ENCODE peak calls at places on chromosomes 4 and X, in eight cellular contexts. I is iPS DF 6.9, A is HL-60, B is IMR-90, C is pancreas, D is HepG2, G is hepatocyte, M is GM23338. U is an unnamed sample.

GRCh38 chrX:105567046-105567445 is 255.3 kb upstream of the NRK start:
- DNase-seq in I (no peak), A (no peak), B (no peak), C (no peak), D (no peak), G (no peak), M (no peak), U (no peak)

GRCh38 chr4:54185871-54186270 is 43.2 kb upstream of the PDGFRA start:
- DNase-seq in I (no peak), A (no peak), B (no peak), C (no peak), D (no peak), G (no peak), M (no peak), U (no peak)

GRCh38 chr4:55407119-55407518 is 11.4 kb downstream of the TMEM165 start:
- DNase-seq in I (no peak), A (no peak), B (no peak), C (no peak), D (no peak), G (no peak), M (no peak), U (no peak)

GRCh38 chrX:95057341-95057740 is 1383.3 kb downstream of the FAM133A start:
- DNase-seq in I (no peak), A (no peak), B (peak; percentile 4), C (no peak), D (no peak), G (no peak), M (no peak), U (no peak)

GRCh38 chr4:169510617-169511016 is 101.8 kb downstream of the NEK1 start:
- DNase-seq in I (no peak), A (no peak), B (no peak), C (no peak), D (no peak), G (no peak), M (no peak), U (no peak)

GRCh38 chr4:107243141-107243779 is 207.1 kb upstream of the DKK2 start:
- DNase-seq in I (no peak), A (no peak), B (no peak), C (no peak), D (no peak), G (no peak), M (no peak), U (no peak)

GRCh38 chrX:119190251-119190651 is 45.8 kb upstream of the PGRMC1 start:
- DNase-seq in I (no peak), A (no peak), B (no peak), C (no peak), D (no peak), G (no peak), M (no peak), U (no peak)

GRCh38 chr4:115418997-115419396 is 305.6 kb upstream of the NDST4 start:
- DNase-seq in I (no peak), A (no peak), B (no peak), C (no peak), D (no peak), G (no peak), M (peak; percentile 32), U (no peak)

GRCh38 chr4:26410385-26411293 is 79.6 kb downstream of the CCKAR start:
- DNase-seq in I (no peak), A (peak; percentile 17), B (peak; percentile 63), C (no peak), D (peak; percentile 44), G (peak; percentile 56), M (peak; percentile 65), U (no peak)

GRCh38 chr4:152156448-152156847 is 379.4 kb downstream of the FBXW7 start:
- DNase-seq in I (no peak), A (no peak), B (no peak), C (no peak), D (peak; percentile 33), G (peak; percentile 19), M (no peak), U (peak; percentile 40)

GRCh38 chrX:101348452-101349222 is at the start of gene TIMM8A:
- DNase-seq in I (peak; percentile 39), A (peak; percentile 62), B (peak; percentile 60), C (peak; percentile 71), D (peak; percentile 65), G (peak; percentile 85), M (peak; percentile 78), U (peak; percentile 68)

GRCh38 chr4:27791640-27792039 is 931.0 kb downstream of the STIM2 start:
- DNase-seq in I (no peak), A (no peak), B (peak; percentile 22), C (no peak), D (no peak), G (no peak), M (no peak), U (no peak)

GRCh38 chr4:92334716-92335350 is 31.1 kb downstream of the GRID2 start:
- DNase-seq in I (no peak), A (no peak), B (no peak), C (peak; percentile 29), D (no peak), G (peak; percentile 25), M (no peak), U (no peak)

GRCh38 chr4:38189445-38189844 is 229.2 kb downstream of the PTTG2 start:
- DNase-seq in I (no peak), A (no peak), B (peak; percentile 95), C (no peak), D (peak; percentile 65), G (no peak), M (no peak), U (no peak)

GRCh38 chr4:8819421-8820177 is 52.0 kb downstream of the HMX1 start:
- DNase-seq in I (no peak), A (no peak), B (no peak), C (no peak), D (no peak), G (no peak), M (peak; percentile 28), U (no peak)

GRCh38 chrX:77953300-77953699 is 16.1 kb downstream of the PGAM4 start:
- DNase-seq in I (no peak), A (no peak), B (peak; percentile 3), C (no peak), D (no peak), G (no peak), M (no peak), U (no peak)

GRCh38 chrX:77945910-77946309 is 23.5 kb downstream of the PGAM4 start:
- DNase-seq in I (no peak), A (no peak), B (no peak), C (no peak), D (no peak), G (no peak), M (no peak), U (no peak)

GRCh38 chrX:77953708-77954107 is 15.7 kb downstream of the PGAM4 start:
- DNase-seq in I (no peak), A (no peak), B (peak; percentile 58), C (no peak), D (no peak), G (no peak), M (no peak), U (no peak)

GRCh38 chrX:77946571-77946970 is 22.9 kb downstream of the PGAM4 start:
- DNase-seq in I (no peak), A (no peak), B (no peak), C (no peak), D (no peak), G (no peak), M (no peak), U (no peak)

GRCh38 chrX:77949840-77950239 is 19.6 kb downstream of the PGAM4 start:
- DNase-seq in I (no peak), A (no peak), B (no peak), C (peak; percentile 2), D (no peak), G (no peak), M (no peak), U (no peak)
- H3K27ac ChIP-seq in I (no peak overlapping the region), A (no peak overlapping the region), B (no peak overlapping the region), C (no peak overlapping the region), D (no peak overlapping the region), G (no peak overlapping the region), M (no peak overlapping the region), U (no peak overlapping the region)

GRCh38 chr4:4871267-4872147 is 12.0 kb downstream of the MSX1 start:
- DNase-seq in I (no peak), A (no peak), B (no peak), C (no peak), D (no peak), G (no peak), M (peak; percentile 57), U (no peak)

GRCh38 chr4:4872148-4872903 is 12.9 kb downstream of the MSX1 start:
- DNase-seq in I (no peak), A (no peak), B (no peak), C (no peak), D (no peak), G (peak; percentile 42), M (peak; percentile 88), U (no peak)

GRCh38 chr4:4869731-4870483 is 10.4 kb downstream of the MSX1 start:
- DNase-seq in I (no peak), A (no peak), B (no peak), C (no peak), D (no peak), G (no peak), M (peak; percentile 85), U (no peak)

GRCh38 chr4:4869380-4869723 is 9.9 kb downstream of the MSX1 start:
- DNase-seq in I (no peak), A (no peak), B (no peak), C (no peak), D (no peak), G (no peak), M (peak; percentile 34), U (peak; percentile 15)

GRCh38 chr4:4870493-4871266 is 11.2 kb downstream of the MSX1 start:
- DNase-seq in I (no peak), A (no peak), B (no peak), C (no peak), D (no peak), G (no peak), M (no peak), U (no peak)
- H3K27me3 ChIP-seq in I (peaks cover 99% of the 10 kb centered on the region), A (peaks cover 79% of the 10 kb centered on the region), B (peaks cover 98% of the 10 kb centered on the region), C (no peaks in the 10 kb centered on the region), D (peaks cover 56% of the 10 kb centered on the region), G (peaks cover 99% of the 10 kb centered on the region), M (peaks cover 100% of the 10 kb centered on the region), U (peaks cover 85% of the 10 kb centered on the region)

GRCh38 chr4:123849495-123849894 is 452.9 kb downstream of the SPRY1 start:
- DNase-seq in I (no peak), A (no peak), B (no peak), C (no peak), D (peak; percentile 42), G (no peak), M (no peak), U (no peak)
- H3K27ac ChIP-seq in I (no peak overlapping the region), A (no peak overlapping the region), B (no peak overlapping the region), C (no peak overlapping the region), D (no peak overlapping the region), G (no peak overlapping the region), M (no peak overlapping the region), U (no peak overlapping the region)

GRCh38 chr4:84499065-84499982 is at the start of gene NKX6-1:
- DNase-seq in I (no peak), A (no peak), B (peak; percentile 53), C (peak; percentile 89), D (no peak), G (peak; percentile 83), M (peak; percentile 98), U (peak; percentile 16)

GRCh38 chr4:84498203-84499026 is 677 bp downstream of the NKX6-1 start:
- DNase-seq in I (no peak), A (no peak), B (peak; percentile 7), C (peak; percentile 28), D (no peak), G (peak; percentile 34), M (peak; percentile 63), U (no peak)

GRCh38 chr4:84496356-84497219 is 2.5 kb downstream of the NKX6-1 start:
- DNase-seq in I (no peak), A (no peak), B (no peak), C (no peak), D (no peak), G (no peak), M (peak; percentile 73), U (no peak)

GRCh38 chr4:84497220-84497834 is 1.8 kb downstream of the NKX6-1 start:
- DNase-seq in I (no peak), A (no peak), B (peak; percentile 2), C (no peak), D (no peak), G (no peak), M (peak; percentile 34), U (no peak)

GRCh38 chr4:84497835-84498202 is 1.3 kb downstream of the NKX6-1 start:
- DNase-seq in I (no peak), A (no peak), B (no peak), C (no peak), D (no peak), G (no peak), M (no peak), U (no peak)
- H3K27me3 ChIP-seq in I (peaks cover 76% of the 10 kb centered on the region), A (peaks cover 86% of the 10 kb centered on the region), B (peaks cover 86% of the 10 kb centered on the region), C (no peaks in the 10 kb centered on the region), D (peaks cover 90% of the 10 kb centered on the region), G (peaks cover 100% of the 10 kb centered on the region), M (peaks cover 97% of the 10 kb centered on the region), U (peaks cover 100% of the 10 kb centered on the region)

U was measured in dorsolateral prefrontal cortex.